ENCODE peak calls at places on chromosomes 6 and 20, in eight cellular contexts. T, U, A, I, X, K, E and V are unnamed samples.

GRCh38 chr20:32961956-32962517 is 42.2 kb downstream of the SUN5 start:
- DNase-seq in U (no peak), E (no peak), A (no peak), X (no peak), T (no peak), I (no peak), K (no peak), V (no peak)

GRCh38 chr20:2507464-2507863 is 1.3 kb downstream of the ZNF343 start:
- DNase-seq in X (no peak), K (no peak), U (no peak), E (peak; percentile 32), I (no peak), A (no peak), T (no peak), V (no peak)

GRCh38 chr20:63172726-63173125 is 43.2 kb downstream of the YTHDF1 start:
- DNase-seq in K (no peak), T (no peak), A (no peak), U (no peak), I (no peak), X (no peak), E (no peak), V (no peak)

GRCh38 chr20:290081-290831 is at the start of gene C20orf96:
- DNase-seq in X (peak; percentile 82), A (peak; percentile 94), K (peak; percentile 97), I (peak; percentile 70), E (peak; percentile 97), U (peak; percentile 68), T (peak; percentile 74), V (peak; percentile 93)

GRCh38 chr6:109861946-109862345 is 116.2 kb upstream of the GPR6 start:
- DNase-seq in A (no peak), T (no peak), I (no peak), X (no peak), E (no peak), K (no peak), U (no peak), V (no peak)

GRCh38 chr6:142666599-142667185 is 278.3 kb downstream of the HIVEP2 start:
- DNase-seq in X (no peak), I (no peak), U (no peak), T (no peak), A (no peak), K (no peak), E (no peak), V (no peak)

GRCh38 chr6:147909645-147910044 is 401.2 kb downstream of the SAMD5 start:
- DNase-seq in T (peak; percentile 46), I (no peak), U (no peak), X (no peak), A (no peak), K (no peak), E (no peak), V (peak; percentile 19)

GRCh38 chr6:82143041-82143481 is 104.5 kb downstream of the IBTK start:
- DNase-seq in X (no peak), K (no peak), I (no peak), A (no peak), E (peak; percentile 22), T (peak; percentile 33), U (no peak), V (peak; percentile 56)

GRCh38 chr6:108791700-108792099 is 56.5 kb upstream of the ARMC2 start:
- DNase-seq in U (no peak), T (no peak), E (no peak), A (no peak), X (no peak), I (no peak), K (no peak), V (no peak)

GRCh38 chr6:138389551-138389950 is 11.8 kb downstream of the SMIM28 start:
- DNase-seq in K (no peak), E (no peak), X (no peak), T (no peak), A (no peak), U (no peak), I (no peak), V (no peak)

GRCh38 chr6:73710470-73710869 is 14.5 kb downstream of the CD109 start:
- DNase-seq in U (no peak), I (no peak), E (peak; percentile 71), T (peak; percentile 32), X (no peak), K (no peak), A (no peak), V (no peak)

GRCh38 chr20:61980647-61981583 is 84.8 kb downstream of the TAF4 start:
- DNase-seq in U (no peak), X (no peak), A (no peak), I (no peak), E (peak; percentile 41), T (no peak), K (no peak), V (no peak)

GRCh38 chr6:3501826-3502505 is 45.1 kb upstream of the SLC22A23 start:
- DNase-seq in A (no peak), T (no peak), E (no peak), I (no peak), K (no peak), U (no peak), X (no peak), V (no peak)

GRCh38 chr6:148608211-148608951 is 138.4 kb upstream of the UST start:
- DNase-seq in X (no peak), U (no peak), E (peak; percentile 55), K (no peak), T (no peak), A (no peak), I (no peak), V (no peak)

GRCh38 chr6:34457392-34457746 is 8.5 kb upstream of the PACSIN1 start:
- DNase-seq in K (no peak), T (no peak), X (no peak), U (no peak), E (no peak), I (no peak), A (no peak), V (no peak)

GRCh38 chr6:81562169-81562568 is 190.3 kb downstream of the TENT5A start:
- DNase-seq in E (peak; percentile 74), X (no peak), I (no peak), T (peak; percentile 60), K (no peak), U (no peak), A (no peak), V (peak; percentile 10)

GRCh38 chr6:18262812-18263560 is 1.3 kb downstream of the DEK start:
- DNase-seq in I (no peak), X (no peak), K (no peak), E (peak; percentile 22), U (no peak), T (no peak), A (no peak), V (no peak)

GRCh38 chr6:165049362-165049761 is 260.0 kb downstream of the C6orf118 start:
- DNase-seq in U (no peak), T (no peak), I (no peak), A (no peak), E (peak; percentile 26), K (no peak), X (peak; percentile 77), V (no peak)

GRCh38 chr6:39169448-39170344 is 54.7 kb upstream of the SAYSD1 start:
- DNase-seq in A (no peak), T (no peak), X (no peak), E (no peak), K (peak; percentile 83), U (no peak), I (no peak), V (no peak)

GRCh38 chr20:64241061-64241460 is 14.5 kb upstream of the PCMTD2 start:
- DNase-seq in U (no peak), A (peak; percentile 47), E (no peak), I (no peak), T (no peak), K (no peak), X (no peak), V (no peak)

GRCh38 chr6:140970485-140970884 is 1162.2 kb upstream of the GJE1 start:
- DNase-seq in K (no peak), X (no peak), E (no peak), A (no peak), T (no peak), U (no peak), I (no peak), V (peak; percentile 73)

GRCh38 chr6:27290065-27290849 is 21.8 kb downstream of the POM121L2 start:
- DNase-seq in T (no peak), K (no peak), I (no peak), A (no peak), X (peak; percentile 35), E (peak; percentile 86), U (no peak), V (no peak)

GRCh38 chr20:57398231-57398821 is 7.1 kb downstream of the RBM38 start:
- DNase-seq in T (no peak), X (no peak), U (peak; percentile 86), E (no peak), K (peak; percentile 84), I (no peak), A (no peak), V (no peak)

GRCh38 chr6:142155091-142155490 is 8.0 kb downstream of the VTA1 start:
- DNase-seq in A (no peak), I (no peak), T (no peak), X (no peak), U (no peak), E (peak; percentile 38), K (no peak), V (no peak)

GRCh38 chr6:129212081-129212480 is 329.1 kb downstream of the LAMA2 start:
- DNase-seq in E (peak; percentile 7), U (no peak), X (no peak), I (no peak), A (no peak), K (no peak), T (no peak), V (no peak)

GRCh38 chr20:17227199-17227535 is 327 bp downstream of the PCSK2 start:
- DNase-seq in E (no peak), X (no peak), I (no peak), K (no peak), A (no peak), U (no peak), T (no peak), V (no peak)

GRCh38 chr6:42450314-42451145 is 1.2 kb downstream of the TRERF1 start:
- DNase-seq in U (no peak), I (no peak), K (no peak), A (peak; percentile 58), X (peak; percentile 28), T (no peak), E (peak; percentile 33), V (no peak)

GRCh38 chr6:71468038-71468437 is 179.4 kb downstream of the OGFRL1 start:
- DNase-seq in U (no peak), K (no peak), T (no peak), A (no peak), I (no peak), X (no peak), E (no peak), V (no peak)

GRCh38 chr6:95091823-95092436 is 485.4 kb upstream of the MANEA start:
- DNase-seq in T (peak; percentile 25), K (no peak), I (no peak), X (no peak), E (peak; percentile 80), U (no peak), A (no peak), V (peak; percentile 6)

GRCh38 chr6:168087436-168088160 is 8.6 kb upstream of the FRMD1 start:
- DNase-seq in A (no peak), X (no peak), T (no peak), E (no peak), K (peak; percentile 44), U (no peak), I (no peak), V (no peak)

GRCh38 chr6:46293641-46294316 is 123.0 kb upstream of the ENPP5 start:
- DNase-seq in I (no peak), A (no peak), U (no peak), E (no peak), T (no peak), K (no peak), X (no peak), V (no peak)

GRCh38 chr6:132506869-132507813 is 5.8 kb downstream of the STX7 start:
- DNase-seq in K (no peak), X (no peak), I (no peak), A (no peak), T (no peak), E (no peak), U (no peak), V (no peak)

GRCh38 chr6:131914967-131915751 is 36.0 kb downstream of the CCN2 start:
- DNase-seq in I (no peak), T (peak; percentile 46), K (no peak), X (peak; percentile 52), A (no peak), U (no peak), E (peak; percentile 91), V (peak; percentile 65)

GRCh38 chr6:12875061-12875460 is 158.5 kb downstream of the PHACTR1 start:
- DNase-seq in T (peak; percentile 37), K (no peak), A (no peak), U (no peak), E (peak; percentile 24), X (no peak), I (no peak), V (no peak)